ENCODE peak calls at places on chromosomes 11 and 22, in nine cellular contexts. D, F, T, G, Q, N, C, I and H are unnamed samples.

GRCh38 chr11:95556342-95557151 is 233.0 kb downstream of the FAM76B start:
- DNase-seq in D (peak), F (peak), T (no peak), G (no peak), Q (peak), N (no peak), C (peak), I (peak), H (peak)

GRCh38 chr22:45353816-45354215 is 44.1 kb downstream of the FAM118A start:
- DNase-seq in D (no peak), F (no peak), T (no peak), G (no peak), Q (no peak), N (no peak), C (no peak), I (no peak), H (no peak)

GRCh38 chr22:46042786-46043185 is 65.8 kb upstream of the WNT7B start:
- DNase-seq in D (no peak), F (no peak), T (peak), G (no peak), Q (no peak), N (no peak), C (no peak), I (no peak), H (no peak)

GRCh38 chr11:12618743-12619540 is 55.3 kb upstream of the TEAD1 start:
- DNase-seq in D (no peak), F (peak), T (no peak), G (no peak), Q (peak), N (no peak), C (no peak), I (peak), H (no peak)

GRCh38 chr11:96306933-96307747 is 35.9 kb downstream of the MAML2 start:
- DNase-seq in D (peak), F (peak), T (no peak), G (peak), Q (peak), N (peak), C (no peak), I (peak), H (peak)

GRCh38 chr11:34052608-34053160 is 1.2 kb downstream of the CAPRIN1 start:
- DNase-seq in D (no peak), F (no peak), T (peak), G (peak), Q (no peak), N (peak), C (no peak), I (no peak), H (no peak)

GRCh38 chr22:38572065-38572464 is 2.1 kb upstream of the DMC1 start:
- DNase-seq in D (no peak), F (peak), T (no peak), G (peak), Q (no peak), N (peak), C (peak), I (peak), H (peak)

GRCh38 chr11:126267650-126268049 is 1.0 kb downstream of the SRPRA start:
- DNase-seq in D (no peak), F (no peak), T (no peak), G (peak), Q (no peak), N (no peak), C (no peak), I (no peak), H (no peak)

GRCh38 chr22:32413715-32414114 is 1.7 kb upstream of the RTCB start:
- DNase-seq in D (no peak), F (peak), T (no peak), G (no peak), Q (no peak), N (peak), C (no peak), I (peak), H (no peak)

GRCh38 chr11:113894421-113894996 is 10.1 kb upstream of the HTR3B start:
- DNase-seq in D (no peak), F (peak), T (no peak), G (no peak), Q (no peak), N (no peak), C (no peak), I (no peak), H (no peak)

GRCh38 chr11:95688015-95688414 is 101.6 kb downstream of the FAM76B start:
- DNase-seq in D (no peak), F (no peak), T (no peak), G (no peak), Q (no peak), N (no peak), C (no peak), I (no peak), H (no peak)

GRCh38 chr11:6205366-6205765 is at the start of gene C11orf42:
- DNase-seq in D (no peak), F (no peak), T (no peak), G (no peak), Q (no peak), N (no peak), C (no peak), I (no peak), H (no peak)

GRCh38 chr22:26563022-26563421 is 26.9 kb downstream of the TPST2 start:
- DNase-seq in D (no peak), F (no peak), T (no peak), G (no peak), Q (no peak), N (no peak), C (no peak), I (no peak), H (no peak)

GRCh38 chr11:70251583-70252285 is 18.8 kb upstream of the PPFIA1 start:
- DNase-seq in D (no peak), F (no peak), T (no peak), G (no peak), Q (no peak), N (no peak), C (no peak), I (no peak), H (no peak)

GRCh38 chr11:34356130-34356529 is 1.7 kb downstream of the ABTB2 start:
- DNase-seq in D (no peak), F (no peak), T (no peak), G (no peak), Q (no peak), N (no peak), C (no peak), I (no peak), H (no peak)

GRCh38 chr22:37742374-37743092 is 45.7 kb downstream of the TRIOBP start:
- DNase-seq in D (no peak), F (peak), T (no peak), G (no peak), Q (peak), N (peak), C (no peak), I (peak), H (peak)

GRCh38 chr11:64594159-64594939 is 3.3 kb downstream of the SLC22A12 start:
- DNase-seq in D (no peak), F (no peak), T (peak), G (no peak), Q (no peak), N (no peak), C (no peak), I (no peak), H (no peak)

GRCh38 chr11:118319031-118319814 is 14.7 kb downstream of the CD3E start:
- DNase-seq in D (no peak), F (no peak), T (no peak), G (no peak), Q (no peak), N (no peak), C (no peak), I (no peak), H (no peak)

GRCh38 chr22:28768701-28769393 is 3.6 kb upstream of the CCDC117 start:
- DNase-seq in D (no peak), F (no peak), T (no peak), G (no peak), Q (no peak), N (no peak), C (no peak), I (no peak), H (no peak)

GRCh38 chr11:128365044-128365443 is 222.3 kb downstream of the ETS1 start:
- DNase-seq in D (peak), F (peak), T (no peak), G (no peak), Q (peak), N (peak), C (no peak), I (peak), H (peak)

GRCh38 chr11:43135966-43136534 is 175.7 kb upstream of the API5 start:
- DNase-seq in D (no peak), F (no peak), T (no peak), G (no peak), Q (no peak), N (no peak), C (peak), I (no peak), H (no peak)

GRCh38 chr11:120178441-120179070 is 32.3 kb upstream of the OAF start:
- DNase-seq in D (no peak), F (no peak), T (peak), G (no peak), Q (no peak), N (no peak), C (no peak), I (peak), H (no peak)

GRCh38 chr22:19109198-19110063 is 12.8 kb downstream of the DGCR2 start:
- DNase-seq in D (no peak), F (peak), T (peak), G (peak), Q (peak), N (peak), C (no peak), I (peak), H (peak)

GRCh38 chr11:126102436-126102894 is 39.8 kb upstream of the CDON start:
- DNase-seq in D (no peak), F (peak), T (peak), G (peak), Q (no peak), N (no peak), C (no peak), I (peak), H (no peak)

GRCh38 chr11:118947999-118948398 is 8.1 kb upstream of the UPK2 start:
- DNase-seq in D (no peak), F (no peak), T (no peak), G (no peak), Q (no peak), N (no peak), C (no peak), I (no peak), H (no peak)

GRCh38 chr11:92735039-92735438 is 234.4 kb upstream of the MTNR1B start:
- DNase-seq in D (no peak), F (no peak), T (no peak), G (no peak), Q (no peak), N (peak), C (no peak), I (no peak), H (no peak)

GRCh38 chr11:48538991-48539390 is 50.4 kb downstream of the OR4A47 start:
- DNase-seq in D (no peak), F (no peak), T (no peak), G (no peak), Q (no peak), N (no peak), C (no peak), I (no peak), H (no peak)

GRCh38 chr11:3203221-3204043 is 15.2 kb downstream of the MRGPRG start:
- DNase-seq in D (no peak), F (no peak), T (peak), G (no peak), Q (no peak), N (peak), C (no peak), I (peak), H (no peak)

GRCh38 chr11:17014321-17014773 is at the start of gene PLEKHA7:
- DNase-seq in D (no peak), F (no peak), T (peak), G (no peak), Q (no peak), N (peak), C (no peak), I (no peak), H (no peak)

GRCh38 chr22:49949914-49950292 is 10.7 kb upstream of the PIM3 start:
- DNase-seq in D (no peak), F (no peak), T (no peak), G (no peak), Q (no peak), N (no peak), C (no peak), I (no peak), H (no peak)

GRCh38 chr11:78717031-78717430 is 142.4 kb upstream of the NARS2 start:
- DNase-seq in D (no peak), F (no peak), T (no peak), G (no peak), Q (no peak), N (no peak), C (no peak), I (no peak), H (no peak)

GRCh38 chr22:27714076-27714475 is 87.5 kb downstream of the MN1 start:
- DNase-seq in D (no peak), F (no peak), T (no peak), G (no peak), Q (no peak), N (no peak), C (no peak), I (no peak), H (no peak)

GRCh38 chr11:62552931-62553838 is 6.6 kb upstream of the AHNAK start:
- DNase-seq in D (peak), F (peak), T (peak), G (peak), Q (peak), N (peak), C (no peak), I (peak), H (peak)

GRCh38 chr22:49239264-49240015 is 588.2 kb downstream of the BRD1 start:
- DNase-seq in D (no peak), F (no peak), T (no peak), G (no peak), Q (no peak), N (no peak), C (no peak), I (no peak), H (no peak)

GRCh38 chr11:35316161-35316560 is 103.2 kb downstream of the SLC1A2 start:
- DNase-seq in D (no peak), F (no peak), T (no peak), G (no peak), Q (no peak), N (no peak), C (no peak), I (no peak), H (no peak)

GRCh38 chr11:129804012-129804411 is 11.6 kb upstream of the TMEM45B start:
- DNase-seq in D (no peak), F (no peak), T (no peak), G (no peak), Q (no peak), N (no peak), C (no peak), I (no peak), H (no peak)

GRCh38 chr11:20626279-20626678 is 26.9 kb downstream of the SLC6A5 start:
- DNase-seq in D (no peak), F (no peak), T (no peak), G (no peak), Q (no peak), N (no peak), C (no peak), I (no peak), H (no peak)

GRCh38 chr11:32374261-32374711 is 61.1 kb downstream of the WT1 start:
- DNase-seq in D (peak), F (peak), T (no peak), G (no peak), Q (no peak), N (no peak), C (peak), I (peak), H (peak)
- TF ChIP-seq CTCF in D (peak), F (peak), T (peak), G (no peak), Q (peak), N (peak), C (peak), I (peak), H (peak)

GRCh38 chr11:134250675-134251074 is 2.5 kb downstream of the THYN1 start:
- DNase-seq in D (no peak), F (no peak), T (no peak), G (no peak), Q (no peak), N (no peak), C (no peak), I (no peak), H (no peak)

GRCh38 chr11:134257101-134257500 is 3.7 kb downstream of the ACAD8 start:
- DNase-seq in D (no peak), F (no peak), T (no peak), G (no peak), Q (no peak), N (no peak), C (no peak), I (no peak), H (no peak)

GRCh38 chr11:134252539-134253188 is 488 bp downstream of the THYN1 start:
- DNase-seq in D (no peak), F (peak), T (no peak), G (no peak), Q (peak), N (peak), C (no peak), I (no peak), H (no peak)

GRCh38 chr11:134254433-134254832 is 1.1 kb downstream of the ACAD8 start:
- DNase-seq in D (no peak), F (no peak), T (no peak), G (no peak), Q (no peak), N (no peak), C (no peak), I (no peak), H (no peak)

GRCh38 chr11:134253189-134253993 is at the start of the genes ACAD8 and THYN1:
- DNase-seq in D (peak), F (peak), T (peak), G (peak), Q (peak), N (peak), C (peak), I (peak), H (peak)
- TF ChIP-seq CTCF in D (no peak), F (no peak), T (peak), G (no peak), Q (no peak), N (no peak), C (peak), I (no peak), H (peak)

DNA sequence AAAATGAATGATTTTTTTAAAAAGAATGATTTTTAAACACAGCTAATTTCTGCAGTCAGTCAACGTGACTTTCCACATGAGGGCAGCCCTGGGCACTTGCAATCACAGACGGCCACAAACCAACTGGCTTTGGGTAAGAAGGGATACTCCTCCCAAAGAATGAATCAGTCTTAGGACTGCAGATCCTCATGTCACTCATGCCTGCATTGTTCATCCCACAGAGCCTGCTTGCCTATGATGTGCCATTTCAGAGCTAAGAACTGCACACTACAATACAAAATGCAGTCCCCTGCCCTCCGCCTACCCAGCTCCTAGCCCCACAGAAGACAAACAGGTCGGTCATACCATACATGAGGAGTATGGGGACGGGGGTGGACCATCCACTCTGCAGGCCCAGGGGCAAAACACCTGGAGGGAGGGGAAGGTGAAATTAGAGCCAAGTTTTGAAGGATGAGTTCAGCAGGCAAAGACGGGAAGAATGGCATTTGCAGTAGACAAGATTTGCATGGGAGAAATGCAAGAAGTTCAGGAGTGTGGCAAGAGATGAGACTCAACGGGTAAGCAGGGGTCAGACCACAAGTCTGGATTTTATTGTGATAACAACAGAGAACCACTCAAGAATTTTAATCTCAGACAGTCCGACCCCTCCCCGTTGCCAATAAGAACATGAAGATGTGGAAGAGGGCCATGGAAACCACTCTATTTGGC is 24.7 kb downstream of the PACSIN2 start:
- DNase-seq in D (no peak), F (peak), T (no peak), G (no peak), Q (peak), N (peak), C (no peak), I (peak), H (no peak)
- TF ChIP-seq CTCF in D (peak), F (peak), T (peak), G (no peak), Q (peak), N (peak), C (peak), I (peak), H (peak)

DNA sequence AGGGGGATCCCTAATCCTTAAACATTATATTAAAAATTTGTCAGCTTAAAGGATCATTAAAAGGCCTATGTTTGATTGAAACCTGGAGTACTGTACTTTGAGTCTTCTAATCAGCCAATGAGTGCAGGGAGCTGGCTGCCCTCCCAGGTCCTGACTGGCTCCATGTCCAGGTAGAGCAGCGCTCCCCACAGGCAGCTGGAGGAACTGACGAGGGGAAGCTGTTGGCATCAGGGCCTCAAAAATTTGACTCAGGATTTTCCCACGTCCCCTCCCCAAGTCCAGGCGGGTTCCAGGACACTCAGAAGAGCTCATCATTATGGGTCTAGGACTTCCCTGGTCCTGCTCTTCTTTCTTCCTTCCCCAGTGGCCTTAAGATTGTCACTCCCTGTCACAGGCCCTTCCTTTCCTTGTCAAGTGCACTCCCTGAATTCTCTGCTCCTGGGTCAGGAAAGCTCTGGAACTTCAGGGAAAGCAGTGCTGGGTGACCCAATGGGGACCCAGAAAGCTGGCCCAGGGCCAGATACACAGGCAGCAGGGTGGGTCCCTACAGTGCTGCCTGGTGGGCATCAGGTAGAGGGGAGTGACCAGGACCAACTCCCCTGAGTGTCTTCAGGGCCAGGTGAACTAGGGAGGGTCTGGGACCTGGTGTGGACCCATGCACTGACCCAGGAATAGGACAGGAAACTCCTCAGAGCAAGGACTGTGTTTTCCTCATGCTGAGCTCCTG is 65.5 kb downstream of the GGTLC2 start:
- DNase-seq in D (no peak), F (no peak), T (no peak), G (no peak), Q (no peak), N (no peak), C (no peak), I (peak), H (no peak)
- TF ChIP-seq CTCF in D (peak), F (peak), T (no peak), G (no peak), Q (peak), N (no peak), C (no peak), I (peak), H (no peak)